ENCODE peak calls at places on chromosome 6, in five cellular contexts. Y, S, Q, W and K are unnamed samples.

GRCh38 chr6:143232849-143233248 is 172.2 kb downstream of the AIG1 start:
- DNase-seq in Y (no peak), S (no peak), Q (no peak), W (peak), K (peak)

GRCh38 chr6:1592852-1593251 is 16.9 kb upstream of the FOXC1 start:
- DNase-seq in Y (no peak), S (no peak), Q (no peak), W (no peak), K (no peak)

GRCh38 chr6:12008366-12009179 is 3.5 kb upstream of the HIVEP1 start:
- DNase-seq in Y (peak), S (peak), Q (peak), W (peak), K (peak)

GRCh38 chr6:166621114-166621540 is 5.9 kb downstream of the RPS6KA2 start:
- DNase-seq in Y (no peak), S (no peak), Q (no peak), W (no peak), K (no peak)

GRCh38 chr6:136846046-136846445 is 23.7 kb downstream of the PEX7 start:
- DNase-seq in Y (no peak), S (no peak), Q (no peak), W (peak), K (no peak)

GRCh38 chr6:53159558-53159957 is 10.9 kb upstream of the GCM1 start:
- DNase-seq in Y (no peak), S (no peak), Q (no peak), W (peak), K (no peak)

GRCh38 chr6:21666788-21667681 is 73.5 kb downstream of the SOX4 start:
- DNase-seq in Y (no peak), S (no peak), Q (no peak), W (peak), K (no peak)

GRCh38 chr6:37011656-37012378 is 6.4 kb downstream of the FGD2 start:
- DNase-seq in Y (no peak), S (no peak), Q (no peak), W (peak), K (no peak)

GRCh38 chr6:43623880-43624785 is 4.9 kb downstream of the GTPBP2 start:
- DNase-seq in Y (no peak), S (no peak), Q (no peak), W (no peak), K (no peak)

GRCh38 chr6:167737205-167737830 is 89.4 kb upstream of the AFDN start:
- DNase-seq in Y (no peak), S (no peak), Q (no peak), W (no peak), K (no peak)

GRCh38 chr6:129251669-129252376 is 368.9 kb downstream of the LAMA2 start:
- DNase-seq in Y (no peak), S (peak), Q (no peak), W (peak), K (peak)

GRCh38 chr6:77511860-77512259 is 48.6 kb upstream of the HTR1B start:
- DNase-seq in Y (no peak), S (no peak), Q (no peak), W (no peak), K (no peak)

GRCh38 chr6:71721642-71722041 is 164.7 kb upstream of the RIMS1 start:
- DNase-seq in Y (no peak), S (no peak), Q (no peak), W (peak), K (no peak)

GRCh38 chr6:137850816-137851602 is 16.1 kb upstream of the TNFAIP3 start:
- DNase-seq in Y (no peak), S (no peak), Q (no peak), W (no peak), K (no peak)

GRCh38 chr6:8080338-8081151 is 16.4 kb upstream of the BLOC1S5 start:
- DNase-seq in Y (no peak), S (no peak), Q (no peak), W (peak), K (no peak)

GRCh38 chr6:79868098-79868722 is 79.1 kb downstream of the ELOVL4 start:
- DNase-seq in Y (no peak), S (no peak), Q (no peak), W (peak), K (peak)

GRCh38 chr6:154448448-154449096 is 61.9 kb downstream of the CNKSR3 start:
- DNase-seq in Y (no peak), S (no peak), Q (no peak), W (peak), K (no peak)

GRCh38 chr6:129740013-129740412 is 30.0 kb upstream of the ARHGAP18 start:
- DNase-seq in Y (no peak), S (no peak), Q (no peak), W (no peak), K (no peak)

GRCh38 chr6:138428943-138429616 is 25.1 kb downstream of the HEBP2 start:
- DNase-seq in Y (no peak), S (no peak), Q (no peak), W (peak), K (no peak)

GRCh38 chr6:169851641-169852503 is 100.5 kb downstream of the ERMARD start:
- DNase-seq in Y (no peak), S (no peak), Q (no peak), W (peak), K (no peak)

GRCh38 chr6:105223242-105223641 is 43.4 kb upstream of the POPDC3 start:
- DNase-seq in Y (no peak), S (no peak), Q (no peak), W (no peak), K (no peak)

GRCh38 chr6:117338567-117338966 is 73.2 kb downstream of the VGLL2 start:
- DNase-seq in Y (no peak), S (no peak), Q (no peak), W (no peak), K (no peak)

GRCh38 chr6:142822882-142823578 is 121.9 kb downstream of the HIVEP2 start:
- DNase-seq in Y (no peak), S (no peak), Q (no peak), W (no peak), K (no peak)

GRCh38 chr6:169450097-169450496 is 196.5 kb upstream of the THBS2 start:
- DNase-seq in Y (no peak), S (no peak), Q (no peak), W (no peak), K (no peak)

GRCh38 chr6:134240664-134241431 is 77.1 kb downstream of the SGK1 start:
- DNase-seq in Y (no peak), S (peak), Q (peak), W (no peak), K (no peak)

GRCh38 chr6:125949069-125949468 is 7.5 kb upstream of the HINT3 start:
- DNase-seq in Y (no peak), S (no peak), Q (no peak), W (no peak), K (no peak)

GRCh38 chr6:28866342-28867077 is 57.3 kb downstream of the TRIM27 start:
- DNase-seq in Y (peak), S (peak), Q (peak), W (peak), K (peak)

GRCh38 chr6:100176951-100177710 is 183.1 kb upstream of the MCHR2 start:
- DNase-seq in Y (no peak), S (no peak), Q (no peak), W (no peak), K (no peak)

GRCh38 chr6:34015576-34015975 is 130.3 kb downstream of the GRM4 start:
- DNase-seq in Y (no peak), S (no peak), Q (no peak), W (peak), K (no peak)

GRCh38 chr6:96521625-96522468 is at the start of gene UFL1:
- DNase-seq in Y (peak), S (peak), Q (peak), W (peak), K (peak)
- TF ChIP-seq CTCF in Y (no peak), S (no peak), Q (no peak), W (no peak), K (no peak)

GRCh38 chr6:159035891-159036290 is 8.9 kb downstream of the TAGAP start:
- DNase-seq in Y (no peak), S (no peak), Q (no peak), W (no peak), K (no peak)
- TF ChIP-seq CTCF in Y (no peak), S (no peak), Q (no peak), W (no peak), K (no peak)

GRCh38 chr6:90274481-90275030 is 22.1 kb downstream of the BACH2 start:
- DNase-seq in Y (no peak), S (peak), Q (peak), W (no peak), K (no peak)
- TF ChIP-seq CTCF in Y (no peak), S (peak), Q (peak), W (no peak), K (no peak)

GRCh38 chr6:74280130-74280692 is 584.2 kb downstream of the CD109 start:
- DNase-seq in Y (no peak), S (no peak), Q (no peak), W (no peak), K (no peak)
- TF ChIP-seq CTCF in Y (no peak), S (no peak), Q (no peak), W (peak), K (no peak)